ENCODE peak calls at places on chromosomes 6 and 20, in nine cellular contexts. Y is H1; D is A549; R is GM06990; I is colonic mucosa; A is PC-3; G is Peyer's patch; K is activated CD8-positive, alpha-beta T cell treated with anti-CD3 and anti-CD28 coated beads for 36 hours; L is MCF 10A. J is an unnamed sample.

GRCh38 chr6:39770476-39770875 is 21.7 kb upstream of the DAAM2 start:
- DNase-seq in Y (no peak), D (no peak), R (no peak), I (no peak), A (no peak), G (no peak), K (no peak), L (no peak), J (no peak)

GRCh38 chr6:42947950-42948349 is 12.6 kb upstream of the GNMT start:
- DNase-seq in Y (no peak), D (no peak), R (no peak), I (no peak), A (no peak), G (no peak), K (no peak), L (no peak), J (no peak)

GRCh38 chr6:144377586-144377985 is 92.5 kb downstream of the UTRN start:
- DNase-seq in Y (no peak), D (no peak), R (no peak), I (no peak), A (no peak), G (no peak), K (peak), L (peak), J (no peak)

GRCh38 chr6:165767228-165767627 is 104.2 kb upstream of the PDE10A start:
- DNase-seq in Y (no peak), D (no peak), R (no peak), I (no peak), A (no peak), G (no peak), K (no peak), L (peak), J (no peak)

GRCh38 chr6:36280467-36280866 is 10.6 kb downstream of the PNPLA1 start:
- DNase-seq in Y (no peak), D (no peak), R (no peak), I (no peak), A (no peak), G (no peak), K (no peak), L (no peak), J (no peak)

GRCh38 chr6:160379464-160379863 is 31.3 kb downstream of the SLC22A3 start:
- DNase-seq in Y (no peak), D (no peak), R (no peak), I (no peak), A (peak), G (no peak), K (no peak), L (peak), J (no peak)

GRCh38 chr20:62476074-62476838 is 461 bp upstream of the GATA5 start:
- DNase-seq in Y (peak), D (peak), R (no peak), I (no peak), A (no peak), G (no peak), K (no peak), L (no peak), J (peak)

GRCh38 chr20:57062696-57063270 is 203.7 kb downstream of the BMP7 start:
- DNase-seq in Y (no peak), D (no peak), R (no peak), I (no peak), A (no peak), G (no peak), K (no peak), L (no peak), J (no peak)

GRCh38 chr6:36351152-36351571 is 14.5 kb upstream of the BNIP5 start:
- DNase-seq in Y (no peak), D (no peak), R (no peak), I (no peak), A (no peak), G (no peak), K (no peak), L (no peak), J (no peak)

GRCh38 chr20:10610266-10610665 is 63.5 kb downstream of the JAG1 start:
- DNase-seq in Y (no peak), D (no peak), R (no peak), I (no peak), A (no peak), G (no peak), K (no peak), L (no peak), J (no peak)

GRCh38 chr6:160141001-160141726 is 19.5 kb downstream of the SLC22A1 start:
- DNase-seq in Y (no peak), D (no peak), R (no peak), I (no peak), A (peak), G (no peak), K (no peak), L (peak), J (no peak)

GRCh38 chr6:144683216-144684070 is 398.3 kb downstream of the UTRN start:
- DNase-seq in Y (no peak), D (no peak), R (no peak), I (no peak), A (no peak), G (no peak), K (no peak), L (no peak), J (no peak)

GRCh38 chr20:21103582-21104465 is 2.3 kb downstream of the LINC00237 start:
- DNase-seq in Y (peak), D (no peak), R (no peak), I (no peak), A (no peak), G (no peak), K (peak), L (no peak), J (no peak)

GRCh38 chr20:20593447-20594170 is 118.8 kb downstream of the RALGAPA2 start:
- DNase-seq in Y (peak), D (peak), R (peak), I (no peak), A (peak), G (no peak), K (peak), L (peak), J (peak)

GRCh38 chr6:95578106-95578410 is 723 bp downstream of the MANEA start:
- DNase-seq in Y (no peak), D (no peak), R (no peak), I (no peak), A (peak), G (no peak), K (no peak), L (no peak), J (no peak)

GRCh38 chr6:122712864-122713612 is 66.5 kb upstream of the FABP7 start:
- DNase-seq in Y (no peak), D (no peak), R (no peak), I (no peak), A (no peak), G (no peak), K (no peak), L (no peak), J (no peak)

GRCh38 chr6:167952512-167952859 is 45.0 kb upstream of the KIF25 start:
- DNase-seq in Y (no peak), D (no peak), R (no peak), I (no peak), A (no peak), G (no peak), K (no peak), L (peak), J (no peak)

GRCh38 chr20:13028001-13028400 is 19.2 kb downstream of the SPTLC3 start:
- DNase-seq in Y (no peak), D (no peak), R (no peak), I (no peak), A (no peak), G (no peak), K (no peak), L (peak), J (no peak)

GRCh38 chr6:24919404-24919892 is 16.3 kb downstream of the RIPOR2 start:
- DNase-seq in Y (no peak), D (no peak), R (no peak), I (no peak), A (no peak), G (no peak), K (peak), L (no peak), J (no peak)

GRCh38 chr6:131083687-131084086 is 20.6 kb upstream of the EPB41L2 start:
- DNase-seq in Y (no peak), D (no peak), R (no peak), I (no peak), A (no peak), G (no peak), K (no peak), L (no peak), J (no peak)

GRCh38 chr6:142822383-142822782 is 122.6 kb downstream of the HIVEP2 start:
- DNase-seq in Y (no peak), D (no peak), R (peak), I (no peak), A (no peak), G (no peak), K (no peak), L (no peak), J (no peak)

GRCh38 chr6:19245656-19246055 is 591.5 kb upstream of the ID4 start:
- DNase-seq in Y (no peak), D (no peak), R (no peak), I (no peak), A (no peak), G (no peak), K (no peak), L (no peak), J (no peak)

GRCh38 chr20:20002101-20002998 is 14.8 kb upstream of the NAA20 start:
- DNase-seq in Y (no peak), D (no peak), R (no peak), I (no peak), A (peak), G (no peak), K (no peak), L (no peak), J (no peak)

GRCh38 chr6:75855047-75855446 is 106.0 kb downstream of the MYO6 start:
- DNase-seq in Y (no peak), D (peak), R (no peak), I (peak), A (peak), G (no peak), K (peak), L (peak), J (peak)

GRCh38 chr20:15012551-15012950 is 675.1 kb upstream of the FLRT3 start:
- DNase-seq in Y (no peak), D (no peak), R (no peak), I (no peak), A (no peak), G (no peak), K (no peak), L (no peak), J (no peak)

GRCh38 chr6:33925869-33926268 is 122.1 kb upstream of the MLN start:
- DNase-seq in Y (no peak), D (no peak), R (no peak), I (no peak), A (no peak), G (no peak), K (no peak), L (no peak), J (no peak)

GRCh38 chr6:163533443-163533842 is 118.9 kb downstream of the QKI start:
- DNase-seq in Y (no peak), D (peak), R (no peak), I (no peak), A (peak), G (no peak), K (no peak), L (peak), J (no peak)

GRCh38 chr20:44850272-44850671 is 35.2 kb upstream of the YWHAB start:
- DNase-seq in Y (no peak), D (no peak), R (no peak), I (peak), A (no peak), G (no peak), K (no peak), L (no peak), J (no peak)

GRCh38 chr6:150924808-150925654 is 59.5 kb downstream of the MTHFD1L start:
- DNase-seq in Y (no peak), D (peak), R (no peak), I (no peak), A (no peak), G (no peak), K (no peak), L (no peak), J (no peak)

GRCh38 chr6:12865782-12866181 is 149.2 kb downstream of the PHACTR1 start:
- DNase-seq in Y (no peak), D (no peak), R (no peak), I (no peak), A (no peak), G (no peak), K (no peak), L (no peak), J (no peak)

GRCh38 chr20:32333988-32334885 is 23.9 kb upstream of the ASXL1 start:
- DNase-seq in Y (no peak), D (no peak), R (peak), I (peak), A (no peak), G (peak), K (peak), L (peak), J (no peak)

GRCh38 chr6:45718901-45719300 is 296.8 kb downstream of the CLIC5 start:
- DNase-seq in Y (no peak), D (no peak), R (no peak), I (no peak), A (no peak), G (no peak), K (no peak), L (no peak), J (no peak)

GRCh38 chr6:41739041-41739440 is 3.6 kb upstream of the TFEB start:
- DNase-seq in Y (no peak), D (no peak), R (no peak), I (no peak), A (no peak), G (no peak), K (no peak), L (no peak), J (no peak)

GRCh38 chr20:20549699-20550098 is 162.7 kb downstream of the RALGAPA2 start:
- DNase-seq in Y (no peak), D (peak), R (no peak), I (no peak), A (peak), G (no peak), K (no peak), L (peak), J (no peak)

DNA sequence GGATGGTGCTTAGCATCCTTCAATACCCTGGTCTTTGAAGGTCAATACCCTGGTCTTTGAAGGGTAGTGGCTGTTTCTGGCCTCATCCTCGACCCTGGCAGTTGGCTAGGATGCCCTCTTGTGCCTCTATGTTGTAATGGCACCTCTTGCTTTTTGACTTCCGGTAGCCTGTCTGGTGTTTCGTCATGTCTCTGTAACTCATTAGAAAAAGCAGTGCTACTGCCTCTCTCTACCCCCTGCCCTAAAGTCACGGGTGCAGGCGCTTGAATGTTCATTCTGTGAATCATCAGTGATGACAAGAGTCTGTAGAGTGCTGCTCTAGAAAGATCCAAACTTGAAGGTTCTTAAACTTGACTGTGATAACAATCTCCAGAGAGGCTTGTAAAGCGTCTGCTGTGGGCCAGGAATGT is 28.3 kb downstream of the RSPO4 start:
- DNase-seq in Y (no peak), D (peak), R (no peak), I (peak), A (peak), G (no peak), K (peak), L (peak), J (peak)
- TF ChIP-seq CTCF in Y (peak), D (peak), R (peak), I (no peak), A (peak), G (peak), K (peak), L (peak), J (peak)

GRCh38 chr6:137724018-137724403 is 143.0 kb upstream of the TNFAIP3 start:
- DNase-seq in Y (no peak), D (peak), R (no peak), I (no peak), A (peak), G (no peak), K (no peak), L (no peak), J (no peak)
- TF ChIP-seq CTCF in Y (no peak), D (no peak), R (no peak), I (no peak), A (peak), G (no peak), K (no peak), L (no peak), J (no peak)

GRCh38 chr20:41065716-41066115 is 37.1 kb downstream of the TOP1 start:
- DNase-seq in Y (no peak), D (no peak), R (no peak), I (no peak), A (no peak), G (no peak), K (no peak), L (no peak), J (no peak)

GRCh38 chr20:41063442-41063841 is 34.8 kb downstream of the TOP1 start:
- DNase-seq in Y (no peak), D (no peak), R (no peak), I (no peak), A (no peak), G (no peak), K (no peak), L (no peak), J (no peak)

GRCh38 chr20:41059236-41059635 is 30.6 kb downstream of the TOP1 start:
- DNase-seq in Y (no peak), D (no peak), R (no peak), I (no peak), A (no peak), G (no peak), K (no peak), L (no peak), J (no peak)

GRCh38 chr20:41061155-41061554 is 32.5 kb downstream of the TOP1 start:
- DNase-seq in Y (no peak), D (no peak), R (no peak), I (no peak), A (peak), G (no peak), K (no peak), L (no peak), J (no peak)

GRCh38 chr20:41064377-41064776 is 35.8 kb downstream of the TOP1 start:
- DNase-seq in Y (no peak), D (no peak), R (peak), I (no peak), A (no peak), G (no peak), K (no peak), L (no peak), J (no peak)
- TF ChIP-seq CTCF in Y (no peak), D (no peak), R (no peak), I (no peak), A (no peak), G (no peak), K (no peak), L (no peak), J (no peak)

DNA sequence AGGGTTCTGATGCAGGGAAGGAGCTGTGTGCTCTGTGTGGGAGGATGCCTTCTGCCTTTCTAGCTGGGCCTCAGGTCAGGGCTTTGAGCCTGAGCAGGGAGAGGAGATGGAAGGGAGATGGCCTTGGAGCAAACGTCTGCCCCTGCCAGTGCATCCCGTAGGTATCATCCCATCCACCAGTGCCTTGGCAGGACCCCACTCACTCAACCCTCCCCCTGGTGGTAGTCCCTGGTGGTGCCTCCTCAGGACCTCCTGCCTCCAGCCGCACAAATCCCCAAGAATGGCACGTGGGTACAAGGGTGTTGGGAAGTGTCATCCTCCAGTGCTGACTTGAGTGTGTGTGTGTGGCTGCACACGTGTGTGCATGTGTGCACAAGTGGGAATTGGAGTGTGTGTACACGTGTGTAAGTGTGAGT is 23.1 kb upstream of the MICB start:
- DNase-seq in Y (peak), D (no peak), R (no peak), I (no peak), A (no peak), G (no peak), K (peak), L (no peak), J (no peak)
- TF ChIP-seq CTCF in Y (peak), D (no peak), R (peak), I (no peak), A (peak), G (no peak), K (peak), L (no peak), J (peak)

GRCh38 chr6:16927205-16927604 is 165.9 kb upstream of the ATXN1 start:
- DNase-seq in Y (no peak), D (no peak), R (no peak), I (no peak), A (no peak), G (no peak), K (no peak), L (no peak), J (no peak)
- TF ChIP-seq CTCF in Y (no peak), D (no peak), R (no peak), I (no peak), A (no peak), G (no peak), K (no peak), L (no peak), J (no peak)

GRCh38 chr6:29071831-29072723 is 15.0 kb downstream of the OR2B3 start:
- DNase-seq in Y (peak), D (peak), R (no peak), I (peak), A (peak), G (no peak), K (peak), L (peak), J (peak)
- TF ChIP-seq CTCF in Y (peak), D (peak), R (peak), I (peak), A (peak), G (peak), K (peak), L (peak), J (peak)

DNA sequence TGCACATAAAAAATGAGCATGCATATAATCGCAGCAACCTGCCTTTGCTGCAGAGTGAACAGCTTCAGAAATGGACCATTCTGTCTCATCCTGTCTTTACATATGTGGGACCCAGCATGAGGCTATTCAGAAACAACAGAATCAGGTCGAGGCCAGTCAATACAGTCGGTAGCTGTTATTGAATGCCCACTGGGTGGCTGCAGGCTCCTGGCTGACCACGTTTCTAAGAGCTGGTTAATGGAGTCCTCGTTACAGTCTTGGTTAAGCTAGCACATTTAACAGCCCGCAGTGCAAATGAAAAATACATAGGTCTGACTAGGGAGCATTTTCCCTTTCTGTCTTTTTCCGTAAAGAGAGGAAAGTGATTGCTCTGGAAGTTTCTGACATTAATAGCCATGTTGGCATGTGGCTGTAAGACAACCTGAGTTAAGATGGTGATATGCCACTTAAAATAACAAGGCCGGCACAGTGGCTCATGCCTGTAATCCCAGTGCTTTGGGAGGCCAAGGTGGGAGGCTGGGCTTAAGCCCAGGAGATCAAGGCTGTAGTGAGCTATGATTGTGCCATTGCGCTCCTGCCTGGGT is 75.0 kb downstream of the SHLD1 start:
- DNase-seq in Y (no peak), D (no peak), R (no peak), I (no peak), A (no peak), G (no peak), K (no peak), L (no peak), J (no peak)
- TF ChIP-seq CTCF in Y (peak), D (no peak), R (no peak), I (no peak), A (no peak), G (no peak), K (no peak), L (no peak), J (no peak)